ENCODE peak calls at places on chromosomes 7 and 10, in eight cellular contexts. One of them, this sample, is unnamed.
A peak's percentile ranks its signal among the peaks of the same experiment; 100 is the strongest.

GRCh38 chr7:151053091-151053490 is 4.6 kb downstream of the CDK5 start:
- DNase-seq in sigmoid colon: no peak
- DNase-seq in colonic mucosa: no peak
- DNase-seq in transverse colon: no peak
- DNase-seq in neural progenitor cell: no peak
- DNase-seq in upper lobe of right lung: no peak
- DNase-seq in psoas muscle: no peak
- DNase-seq in GM23248: no peak
- DNase-seq in this sample: no peak

GRCh38 chr7:131057015-131057518 is 270.6 kb upstream of the MKLN1 start:
- DNase-seq in sigmoid colon: no peak
- DNase-seq in colonic mucosa: peak; percentile 45
- DNase-seq in transverse colon: no peak
- DNase-seq in neural progenitor cell: no peak
- DNase-seq in upper lobe of right lung: no peak
- DNase-seq in psoas muscle: no peak
- DNase-seq in GM23248: peak; percentile 41
- DNase-seq in this sample: no peak

GRCh38 chr7:46603780-46604725 is 683.0 kb upstream of the IGFBP3 start:
- DNase-seq in sigmoid colon: peak; percentile 99
- DNase-seq in colonic mucosa: peak; percentile 36
- DNase-seq in transverse colon: peak; percentile 74
- DNase-seq in neural progenitor cell: no peak
- DNase-seq in upper lobe of right lung: peak; percentile 81
- DNase-seq in psoas muscle: peak; percentile 91
- DNase-seq in GM23248: peak; percentile 91
- DNase-seq in this sample: peak; percentile 72

GRCh38 chr7:16590424-16590823 is 55.1 kb downstream of the ANKMY2 start:
- DNase-seq in sigmoid colon: no peak
- DNase-seq in colonic mucosa: no peak
- DNase-seq in transverse colon: no peak
- DNase-seq in neural progenitor cell: no peak
- DNase-seq in upper lobe of right lung: no peak
- DNase-seq in psoas muscle: no peak
- DNase-seq in GM23248: no peak
- DNase-seq in this sample: no peak

GRCh38 chr7:42097756-42098155 is 139.3 kb downstream of the GLI3 start:
- DNase-seq in sigmoid colon: no peak
- DNase-seq in colonic mucosa: no peak
- DNase-seq in transverse colon: no peak
- DNase-seq in neural progenitor cell: no peak
- DNase-seq in upper lobe of right lung: no peak
- DNase-seq in psoas muscle: no peak
- DNase-seq in GM23248: peak; percentile 88
- DNase-seq in this sample: no peak

GRCh38 chr10:79003183-79004100 is 65.3 kb upstream of the ZMIZ1 start:
- DNase-seq in sigmoid colon: no peak
- DNase-seq in colonic mucosa: no peak
- DNase-seq in transverse colon: no peak
- DNase-seq in neural progenitor cell: no peak
- DNase-seq in upper lobe of right lung: no peak
- DNase-seq in psoas muscle: no peak
- DNase-seq in GM23248: no peak
- DNase-seq in this sample: peak; percentile 62

GRCh38 chr7:2321020-2321419 is 6.8 kb upstream of the SNX8 start:
- DNase-seq in sigmoid colon: no peak
- DNase-seq in colonic mucosa: no peak
- DNase-seq in transverse colon: no peak
- DNase-seq in neural progenitor cell: peak; percentile 60
- DNase-seq in upper lobe of right lung: no peak
- DNase-seq in psoas muscle: no peak
- DNase-seq in GM23248: peak; percentile 47
- DNase-seq in this sample: no peak

GRCh38 chr10:122286872-122287271 is 15.8 kb downstream of the BTBD16 start:
- DNase-seq in sigmoid colon: peak; percentile 77
- DNase-seq in colonic mucosa: no peak
- DNase-seq in transverse colon: no peak
- DNase-seq in neural progenitor cell: peak; percentile 44
- DNase-seq in upper lobe of right lung: no peak
- DNase-seq in psoas muscle: peak; percentile 81
- DNase-seq in GM23248: peak; percentile 91
- DNase-seq in this sample: no peak

GRCh38 chr10:132539894-132540293 is 2.3 kb downstream of the INPP5A start:
- DNase-seq in sigmoid colon: peak; percentile 60
- DNase-seq in colonic mucosa: no peak
- DNase-seq in transverse colon: no peak
- DNase-seq in neural progenitor cell: no peak
- DNase-seq in upper lobe of right lung: no peak
- DNase-seq in psoas muscle: no peak
- DNase-seq in GM23248: peak; percentile 88
- DNase-seq in this sample: no peak

GRCh38 chr7:141451232-141451631 is 100.0 kb upstream of the AGK start:
- DNase-seq in sigmoid colon: no peak
- DNase-seq in colonic mucosa: no peak
- DNase-seq in transverse colon: no peak
- DNase-seq in neural progenitor cell: no peak
- DNase-seq in upper lobe of right lung: no peak
- DNase-seq in psoas muscle: no peak
- DNase-seq in GM23248: no peak
- DNase-seq in this sample: no peak

GRCh38 chr10:15084502-15084922 is 4.1 kb downstream of the ACBD7 start:
- DNase-seq in sigmoid colon: no peak
- DNase-seq in colonic mucosa: peak; percentile 61
- DNase-seq in transverse colon: peak; percentile 25
- DNase-seq in neural progenitor cell: peak; percentile 82
- DNase-seq in upper lobe of right lung: no peak
- DNase-seq in psoas muscle: no peak
- DNase-seq in GM23248: peak; percentile 93
- DNase-seq in this sample: peak; percentile 40

GRCh38 chr7:141945356-141945755 is 1.4 kb downstream of the CLEC5A start:
- DNase-seq in sigmoid colon: no peak
- DNase-seq in colonic mucosa: no peak
- DNase-seq in transverse colon: no peak
- DNase-seq in neural progenitor cell: no peak
- DNase-seq in upper lobe of right lung: no peak
- DNase-seq in psoas muscle: no peak
- DNase-seq in GM23248: peak; percentile 72
- DNase-seq in this sample: no peak

GRCh38 chr7:45888185-45888992 is at the start of gene IGFBP1:
- DNase-seq in sigmoid colon: no peak
- DNase-seq in colonic mucosa: no peak
- DNase-seq in transverse colon: no peak
- DNase-seq in neural progenitor cell: peak; percentile 52
- DNase-seq in upper lobe of right lung: no peak
- DNase-seq in psoas muscle: no peak
- DNase-seq in GM23248: peak; percentile 70
- DNase-seq in this sample: peak; percentile 30

GRCh38 chr7:25615005-25615404 is 386.7 kb upstream of the NPVF start:
- DNase-seq in sigmoid colon: no peak
- DNase-seq in colonic mucosa: no peak
- DNase-seq in transverse colon: no peak
- DNase-seq in neural progenitor cell: no peak
- DNase-seq in upper lobe of right lung: no peak
- DNase-seq in psoas muscle: no peak
- DNase-seq in GM23248: no peak
- DNase-seq in this sample: no peak

GRCh38 chr10:24254180-24254579 is 45.2 kb downstream of the KIAA1217 start:
- DNase-seq in sigmoid colon: no peak
- DNase-seq in colonic mucosa: no peak
- DNase-seq in transverse colon: no peak
- DNase-seq in neural progenitor cell: no peak
- DNase-seq in upper lobe of right lung: no peak
- DNase-seq in psoas muscle: peak; percentile 43
- DNase-seq in GM23248: peak; percentile 75
- DNase-seq in this sample: no peak

GRCh38 chr10:100505164-100505563 is 14.5 kb downstream of the SEC31B start:
- DNase-seq in sigmoid colon: no peak
- DNase-seq in colonic mucosa: no peak
- DNase-seq in transverse colon: no peak
- DNase-seq in neural progenitor cell: no peak
- DNase-seq in upper lobe of right lung: no peak
- DNase-seq in psoas muscle: no peak
- DNase-seq in GM23248: no peak
- DNase-seq in this sample: no peak

GRCh38 chr10:71598673-71599072 is 120.9 kb downstream of the C10orf105 start:
- DNase-seq in sigmoid colon: peak; percentile 93
- DNase-seq in colonic mucosa: peak; percentile 65
- DNase-seq in transverse colon: peak; percentile 62
- DNase-seq in neural progenitor cell: no peak
- DNase-seq in upper lobe of right lung: peak; percentile 78
- DNase-seq in psoas muscle: peak; percentile 91
- DNase-seq in GM23248: peak; percentile 89
- DNase-seq in this sample: no peak

GRCh38 chr7:1223196-1224092 is 9.2 kb upstream of the UNCX start:
- DNase-seq in sigmoid colon: no peak
- DNase-seq in colonic mucosa: no peak
- DNase-seq in transverse colon: no peak
- DNase-seq in neural progenitor cell: peak; percentile 61
- DNase-seq in upper lobe of right lung: no peak
- DNase-seq in psoas muscle: no peak
- DNase-seq in GM23248: no peak
- DNase-seq in this sample: no peak

GRCh38 chr7:116477646-116478045 is 21.9 kb upstream of the CAV2 start:
- DNase-seq in sigmoid colon: no peak
- DNase-seq in colonic mucosa: no peak
- DNase-seq in transverse colon: no peak
- DNase-seq in neural progenitor cell: no peak
- DNase-seq in upper lobe of right lung: no peak
- DNase-seq in psoas muscle: no peak
- DNase-seq in GM23248: no peak
- DNase-seq in this sample: no peak

GRCh38 chr10:49173201-49173772 is 14.9 kb downstream of the TMEM273 start:
- DNase-seq in sigmoid colon: no peak
- DNase-seq in colonic mucosa: peak; percentile 7
- DNase-seq in transverse colon: no peak
- DNase-seq in neural progenitor cell: no peak
- DNase-seq in upper lobe of right lung: no peak
- DNase-seq in psoas muscle: no peak
- DNase-seq in GM23248: no peak
- DNase-seq in this sample: no peak

GRCh38 chr10:103696411-103697145 is 158.8 kb downstream of the SH3PXD2A start:
- DNase-seq in sigmoid colon: peak; percentile 87
- DNase-seq in colonic mucosa: peak; percentile 77
- DNase-seq in transverse colon: peak; percentile 67
- DNase-seq in neural progenitor cell: peak; percentile 72
- DNase-seq in upper lobe of right lung: no peak
- DNase-seq in psoas muscle: peak; percentile 78
- DNase-seq in GM23248: peak; percentile 98
- DNase-seq in this sample: peak; percentile 70

GRCh38 chr7:84302949-84303348 is 108.4 kb upstream of the SEMA3A start:
- DNase-seq in sigmoid colon: no peak
- DNase-seq in colonic mucosa: no peak
- DNase-seq in transverse colon: no peak
- DNase-seq in neural progenitor cell: no peak
- DNase-seq in upper lobe of right lung: no peak
- DNase-seq in psoas muscle: no peak
- DNase-seq in GM23248: no peak
- DNase-seq in this sample: no peak

GRCh38 chr7:126569402-126569801 is 683.3 kb downstream of the GRM8 start:
- DNase-seq in sigmoid colon: no peak
- DNase-seq in colonic mucosa: no peak
- DNase-seq in transverse colon: no peak
- DNase-seq in neural progenitor cell: no peak
- DNase-seq in upper lobe of right lung: no peak
- DNase-seq in psoas muscle: no peak
- DNase-seq in GM23248: no peak
- DNase-seq in this sample: no peak
- H3K9me3 ChIP-seq in sigmoid colon: no peaks in the 10 kb centered on the region
- H3K9me3 ChIP-seq in colonic mucosa: no peaks in the 10 kb centered on the region
- H3K9me3 ChIP-seq in transverse colon: no peaks in the 10 kb centered on the region
- H3K9me3 ChIP-seq in neural progenitor cell: no peaks in the 10 kb centered on the region
- H3K9me3 ChIP-seq in upper lobe of right lung: no peaks in the 10 kb centered on the region
- H3K9me3 ChIP-seq in psoas muscle: no peaks in the 10 kb centered on the region
- H3K9me3 ChIP-seq in GM23248: no peaks in the 10 kb centered on the region
- H3K9me3 ChIP-seq in this sample: no peaks in the 10 kb centered on the region

GRCh38 chr7:140418653-140419052 is 14.8 kb downstream of the RAB19 start:
- DNase-seq in sigmoid colon: no peak
- DNase-seq in colonic mucosa: no peak
- DNase-seq in transverse colon: no peak
- DNase-seq in neural progenitor cell: no peak
- DNase-seq in upper lobe of right lung: no peak
- DNase-seq in psoas muscle: no peak
- DNase-seq in GM23248: no peak
- DNase-seq in this sample: no peak
- H3K9me3 ChIP-seq in sigmoid colon: no peaks in the 10 kb centered on the region
- H3K9me3 ChIP-seq in colonic mucosa: no peaks in the 10 kb centered on the region
- H3K9me3 ChIP-seq in transverse colon: no peaks in the 10 kb centered on the region
- H3K9me3 ChIP-seq in neural progenitor cell: no peaks in the 10 kb centered on the region
- H3K9me3 ChIP-seq in upper lobe of right lung: no peaks in the 10 kb centered on the region
- H3K9me3 ChIP-seq in psoas muscle: no peaks in the 10 kb centered on the region
- H3K9me3 ChIP-seq in GM23248: no peaks in the 10 kb centered on the region
- H3K9me3 ChIP-seq in this sample: no peaks in the 10 kb centered on the region

DNA sequence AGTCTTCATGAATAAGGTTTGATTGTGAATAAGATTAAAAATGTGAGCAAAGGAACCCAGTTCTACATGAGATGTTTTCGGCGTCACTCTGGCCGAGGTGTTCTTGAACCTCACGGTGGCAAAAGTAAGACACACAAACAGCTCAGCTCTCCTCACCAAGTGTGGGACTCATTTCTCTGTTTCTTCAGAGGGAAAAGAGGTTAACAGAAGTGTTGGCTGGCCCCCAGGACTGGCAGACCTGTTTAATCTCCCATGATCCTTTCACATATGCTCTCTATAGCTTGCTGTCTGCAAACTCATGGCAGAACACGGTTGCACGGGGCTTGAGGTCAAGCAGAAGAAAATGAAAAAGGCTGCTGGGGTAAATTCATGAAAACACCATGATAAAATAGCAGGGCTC is 394.4 kb downstream of the CALN1 start:
- DNase-seq in sigmoid colon: no peak
- DNase-seq in colonic mucosa: no peak
- DNase-seq in transverse colon: no peak
- DNase-seq in neural progenitor cell: no peak
- DNase-seq in upper lobe of right lung: no peak
- DNase-seq in psoas muscle: no peak
- DNase-seq in GM23248: no peak
- DNase-seq in this sample: no peak
- H3K9me3 ChIP-seq in sigmoid colon: no peaks in the 10 kb centered on the region
- H3K9me3 ChIP-seq in colonic mucosa: no peaks in the 10 kb centered on the region
- H3K9me3 ChIP-seq in transverse colon: no peaks in the 10 kb centered on the region
- H3K9me3 ChIP-seq in neural progenitor cell: no peaks in the 10 kb centered on the region
- H3K9me3 ChIP-seq in upper lobe of right lung: no peaks in the 10 kb centered on the region
- H3K9me3 ChIP-seq in psoas muscle: peaks cover 10% of the 10 kb centered on the region
- H3K9me3 ChIP-seq in GM23248: no peaks in the 10 kb centered on the region
- H3K9me3 ChIP-seq in this sample: no peaks in the 10 kb centered on the region

GRCh38 chr7:63073286-63073685 is 925.4 kb upstream of the ZNF722 start:
- DNase-seq in sigmoid colon: no peak
- DNase-seq in colonic mucosa: no peak
- DNase-seq in transverse colon: no peak
- DNase-seq in neural progenitor cell: no peak
- DNase-seq in upper lobe of right lung: no peak
- DNase-seq in psoas muscle: no peak
- DNase-seq in GM23248: no peak
- DNase-seq in this sample: no peak
- H3K9me3 ChIP-seq in sigmoid colon: no peaks in the 10 kb centered on the region
- H3K9me3 ChIP-seq in colonic mucosa: no peaks in the 10 kb centered on the region
- H3K9me3 ChIP-seq in transverse colon: peaks cover 5% of the 10 kb centered on the region
- H3K9me3 ChIP-seq in neural progenitor cell: peaks cover 51% of the 10 kb centered on the region
- H3K9me3 ChIP-seq in upper lobe of right lung: no peaks in the 10 kb centered on the region
- H3K9me3 ChIP-seq in psoas muscle: peaks cover 6% of the 10 kb centered on the region
- H3K9me3 ChIP-seq in GM23248: no peaks in the 10 kb centered on the region
- H3K9me3 ChIP-seq in this sample: no peaks in the 10 kb centered on the region

This sample was measured in BE2C.